ENCODE peak calls at places on chromosomes 2 and 18, in five cellular contexts. Y is psoas muscle, A is RWPE1, F is WERI-Rb-1, I is fibroblast of pulmonary artery. O is an unnamed sample.

GRCh38 chr2:98663521-98664090 is 55.2 kb downstream of the UNC50 start:
- DNase-seq in Y (no peak), A (no peak), F (no peak), I (no peak), O (no peak)

GRCh38 chr2:75595541-75596395 is 35.0 kb upstream of the EVA1A start:
- DNase-seq in Y (no peak), A (no peak), F (no peak), I (peak), O (no peak)

GRCh38 chr2:213036836-213037235 is 114.6 kb downstream of the IKZF2 start:
- DNase-seq in Y (no peak), A (no peak), F (no peak), I (peak), O (no peak)

GRCh38 chr2:150578481-150578880 is 91.0 kb upstream of the RND3 start:
- DNase-seq in Y (no peak), A (no peak), F (no peak), I (no peak), O (no peak)

GRCh38 chr2:174337337-174338154 is 2.8 kb downstream of the SP9 start:
- DNase-seq in Y (no peak), A (no peak), F (peak), I (no peak), O (no peak)

GRCh38 chr2:134774074-134774742 is 55.4 kb upstream of the TMEM163 start:
- DNase-seq in Y (no peak), A (no peak), F (no peak), I (peak), O (no peak)

GRCh38 chr2:219362524-219363164 is 25.1 kb downstream of the DNPEP start:
- DNase-seq in Y (peak), A (peak), F (no peak), I (peak), O (no peak)

GRCh38 chr2:157291018-157291417 is 33.5 kb downstream of the GALNT5 start:
- DNase-seq in Y (no peak), A (no peak), F (no peak), I (no peak), O (no peak)

GRCh38 chr2:128412181-128412871 is 93.7 kb upstream of the HS6ST1 start:
- DNase-seq in Y (no peak), A (no peak), F (no peak), I (no peak), O (no peak)

GRCh38 chr2:105517814-105518705 is 119.2 kb upstream of the FHL2 start:
- DNase-seq in Y (peak), A (no peak), F (no peak), I (peak), O (peak)

GRCh38 chr2:37287966-37288365 is 36.7 kb downstream of the PRKD3 start:
- DNase-seq in Y (no peak), A (peak), F (no peak), I (no peak), O (peak)

GRCh38 chr2:37283207-37283606 is 41.4 kb downstream of the PRKD3 start:
- DNase-seq in Y (no peak), A (peak), F (no peak), I (peak), O (no peak)

GRCh38 chr2:37282746-37283145 is 41.9 kb downstream of the PRKD3 start:
- DNase-seq in Y (no peak), A (no peak), F (no peak), I (peak), O (no peak)

GRCh38 chr2:37281916-37282315 is 42.7 kb downstream of the PRKD3 start:
- DNase-seq in Y (no peak), A (no peak), F (no peak), I (no peak), O (no peak)

GRCh38 chr2:37284386-37284785 is 40.2 kb downstream of the PRKD3 start:
- DNase-seq in Y (no peak), A (no peak), F (no peak), I (peak), O (no peak)
- TF ChIP-seq CTCF in Y (no peak), A (no peak), F (no peak), I (no peak), O (no peak)

GRCh38 chr2:86037795-86038192 is 67.9 kb downstream of the POLR1A start:
- DNase-seq in Y (no peak), A (no peak), F (no peak), I (no peak), O (no peak)

GRCh38 chr2:86036790-86037138 is 68.9 kb downstream of the POLR1A start:
- DNase-seq in Y (no peak), A (no peak), F (no peak), I (no peak), O (no peak)

GRCh38 chr2:86035371-86035882 is 70.3 kb downstream of the POLR1A start:
- DNase-seq in Y (no peak), A (no peak), F (no peak), I (no peak), O (no peak)

GRCh38 chr2:86037141-86037794 is 68.4 kb downstream of the POLR1A start:
- DNase-seq in Y (peak), A (no peak), F (no peak), I (peak), O (no peak)

DNA sequence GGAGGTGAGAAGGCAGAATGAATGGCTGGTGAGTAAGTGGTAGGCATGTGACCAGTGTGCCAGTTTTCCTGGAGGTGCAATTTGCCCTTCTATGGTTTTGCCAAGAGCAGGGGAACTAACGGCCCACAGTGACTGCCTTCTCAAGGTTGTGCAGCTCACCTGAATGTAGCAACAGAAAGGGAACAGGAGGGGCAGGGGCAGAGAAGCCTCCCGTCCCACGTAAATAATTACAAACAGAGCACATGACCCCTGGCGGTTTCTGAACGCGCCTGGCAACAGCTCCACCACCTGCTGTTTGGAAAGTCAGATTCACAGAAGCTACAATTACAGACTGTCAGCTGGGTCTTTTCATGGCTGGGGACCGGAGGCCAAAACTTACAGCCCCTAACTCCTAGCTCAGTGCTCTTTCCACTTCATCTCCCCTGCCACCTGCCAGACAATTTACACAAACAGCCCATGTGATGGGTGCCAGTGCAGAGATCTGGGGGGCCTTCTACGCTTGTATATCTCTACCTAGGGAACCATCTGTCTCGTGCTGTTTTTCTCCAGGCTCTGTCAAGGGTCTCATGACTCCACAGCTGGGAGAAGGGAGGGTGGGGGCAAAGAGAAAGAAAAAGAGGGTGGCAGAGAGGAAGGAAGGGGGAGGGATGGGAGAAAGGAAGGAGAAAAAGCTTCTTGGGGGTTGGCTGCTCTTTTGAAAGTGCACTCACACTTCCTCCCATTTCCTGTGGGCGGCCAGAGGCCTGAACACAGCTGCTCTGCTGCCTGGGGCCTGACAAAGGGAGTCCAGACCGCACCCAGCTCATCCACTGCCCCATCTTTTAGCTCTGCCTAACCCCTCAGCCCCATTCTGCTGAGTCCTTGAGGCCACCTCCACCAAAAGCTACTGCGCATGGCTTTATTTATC is 69.5 kb downstream of the POLR1A start:
- DNase-seq in Y (peak), A (peak), F (no peak), I (peak), O (no peak)
- TF ChIP-seq CTCF in Y (peak), A (no peak), F (no peak), I (peak), O (no peak)

GRCh38 chr18:45063246-45064038 is 382.8 kb downstream of the SETBP1 start:
- DNase-seq in Y (no peak), A (no peak), F (no peak), I (no peak), O (no peak)

GRCh38 chr18:45069542-45069941 is 388.9 kb downstream of the SETBP1 start:
- DNase-seq in Y (no peak), A (no peak), F (no peak), I (no peak), O (no peak)

GRCh38 chr18:45066210-45066609 is 385.5 kb downstream of the SETBP1 start:
- DNase-seq in Y (no peak), A (no peak), F (no peak), I (no peak), O (no peak)

GRCh38 chr18:45068563-45069191 is 388.0 kb downstream of the SETBP1 start:
- DNase-seq in Y (no peak), A (no peak), F (no peak), I (no peak), O (no peak)

DNA sequence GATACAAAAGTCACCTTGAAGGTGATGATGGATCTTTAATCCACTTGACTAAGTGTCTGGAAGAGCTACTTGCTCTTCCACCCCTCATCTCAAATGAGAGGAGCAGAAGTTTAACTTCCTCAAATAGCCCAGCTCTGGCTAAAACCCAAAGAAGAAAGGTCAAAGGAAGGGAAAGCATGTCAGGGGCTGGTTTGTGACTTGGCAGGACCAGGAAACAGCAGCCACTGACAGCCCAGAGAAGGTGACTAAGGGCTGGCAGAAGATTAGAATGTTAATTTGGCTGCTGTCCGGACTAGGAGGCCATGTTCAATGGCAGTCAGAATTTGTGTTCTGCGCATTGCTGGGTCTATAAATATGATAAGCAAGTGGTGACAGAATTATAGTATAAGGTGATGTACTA is 386.2 kb downstream of the SETBP1 start:
- DNase-seq in Y (no peak), A (no peak), F (no peak), I (peak), O (no peak)
- TF ChIP-seq CTCF in Y (no peak), A (no peak), F (no peak), I (no peak), O (no peak)

GRCh38 chr18:46622999-46623398 is 34.0 kb downstream of the LOXHD1 start:
- DNase-seq in Y (no peak), A (peak), F (no peak), I (peak), O (no peak)
- TF ChIP-seq CTCF in Y (no peak), A (no peak), F (peak), I (no peak), O (peak)

DNA sequence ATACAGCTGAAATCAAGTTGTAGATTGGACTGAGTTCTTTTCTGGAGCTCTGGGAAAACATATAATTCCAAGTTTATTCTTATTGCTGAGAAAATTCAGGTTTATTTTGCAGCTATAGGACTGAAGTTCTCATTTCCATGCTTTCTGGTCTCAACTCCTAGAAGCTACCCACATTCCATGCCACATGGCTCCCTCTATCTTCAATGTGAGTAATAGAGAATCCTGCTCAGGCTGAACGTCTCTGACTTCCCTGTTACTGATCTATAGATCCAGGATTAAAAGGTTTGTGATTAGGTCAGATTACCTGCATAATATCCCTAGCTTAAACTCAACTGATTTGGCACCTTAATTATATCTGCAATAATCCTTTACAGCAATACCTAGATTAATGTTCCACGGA is 453.8 kb upstream of the MC4R start:
- DNase-seq in Y (no peak), A (no peak), F (peak), I (no peak), O (no peak)
- TF ChIP-seq CTCF in Y (no peak), A (no peak), F (peak), I (peak), O (peak)

GRCh38 chr2:54723300-54724149 is at the start of gene EML6:
- DNase-seq in Y (peak), A (peak), F (peak), I (peak), O (peak)
- TF ChIP-seq CTCF in Y (peak), A (peak), F (peak), I (peak), O (no peak)

DNA sequence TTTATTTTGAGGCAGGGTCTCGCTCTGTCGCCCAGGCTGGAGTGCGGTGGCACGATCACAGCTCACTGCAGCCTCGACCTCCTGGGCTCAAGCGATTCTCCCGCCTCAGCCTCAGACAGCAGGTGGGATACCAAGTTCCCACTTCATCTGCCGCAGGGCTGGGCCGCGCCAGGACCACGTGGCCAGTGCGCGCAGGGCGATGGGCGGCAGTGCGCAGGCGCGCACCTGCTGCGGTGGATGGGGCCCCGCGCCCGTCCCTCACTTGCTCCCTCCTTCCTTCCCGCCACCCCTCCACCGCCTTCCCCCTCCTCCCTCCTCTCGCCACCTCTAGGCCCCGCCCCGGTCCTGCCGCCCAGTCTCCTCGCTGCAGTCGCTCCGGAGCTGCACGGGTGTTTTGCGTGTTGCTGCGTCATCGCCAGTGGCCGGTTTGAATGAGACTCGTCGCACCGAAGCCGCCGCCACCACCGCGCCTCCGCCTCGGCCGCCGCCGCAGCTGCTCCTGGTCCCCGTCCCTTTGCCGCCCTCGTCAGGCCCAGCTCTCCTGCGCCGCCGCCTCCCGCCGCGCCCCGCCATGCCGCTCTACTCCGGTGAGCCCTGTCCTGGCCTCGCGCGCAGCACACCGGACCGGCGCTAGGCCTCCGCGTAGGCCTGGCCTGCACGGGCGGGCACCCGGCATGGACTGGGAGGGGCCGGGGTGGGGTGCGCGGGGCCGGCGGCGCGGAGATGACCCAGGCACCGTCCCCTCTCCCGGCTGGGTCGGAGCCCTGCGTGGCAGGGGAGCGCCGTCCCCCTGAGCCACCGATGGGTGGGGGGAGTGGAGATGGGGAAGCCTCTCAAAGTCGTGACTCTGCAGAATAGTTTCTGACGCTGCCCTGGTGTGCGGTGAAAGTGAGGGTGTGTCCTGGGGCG is at the start of gene USP14:
- DNase-seq in Y (peak), A (peak), F (peak), I (peak), O (peak)
- TF ChIP-seq CTCF in Y (no peak), A (no peak), F (no peak), I (no peak), O (no peak)

DNA sequence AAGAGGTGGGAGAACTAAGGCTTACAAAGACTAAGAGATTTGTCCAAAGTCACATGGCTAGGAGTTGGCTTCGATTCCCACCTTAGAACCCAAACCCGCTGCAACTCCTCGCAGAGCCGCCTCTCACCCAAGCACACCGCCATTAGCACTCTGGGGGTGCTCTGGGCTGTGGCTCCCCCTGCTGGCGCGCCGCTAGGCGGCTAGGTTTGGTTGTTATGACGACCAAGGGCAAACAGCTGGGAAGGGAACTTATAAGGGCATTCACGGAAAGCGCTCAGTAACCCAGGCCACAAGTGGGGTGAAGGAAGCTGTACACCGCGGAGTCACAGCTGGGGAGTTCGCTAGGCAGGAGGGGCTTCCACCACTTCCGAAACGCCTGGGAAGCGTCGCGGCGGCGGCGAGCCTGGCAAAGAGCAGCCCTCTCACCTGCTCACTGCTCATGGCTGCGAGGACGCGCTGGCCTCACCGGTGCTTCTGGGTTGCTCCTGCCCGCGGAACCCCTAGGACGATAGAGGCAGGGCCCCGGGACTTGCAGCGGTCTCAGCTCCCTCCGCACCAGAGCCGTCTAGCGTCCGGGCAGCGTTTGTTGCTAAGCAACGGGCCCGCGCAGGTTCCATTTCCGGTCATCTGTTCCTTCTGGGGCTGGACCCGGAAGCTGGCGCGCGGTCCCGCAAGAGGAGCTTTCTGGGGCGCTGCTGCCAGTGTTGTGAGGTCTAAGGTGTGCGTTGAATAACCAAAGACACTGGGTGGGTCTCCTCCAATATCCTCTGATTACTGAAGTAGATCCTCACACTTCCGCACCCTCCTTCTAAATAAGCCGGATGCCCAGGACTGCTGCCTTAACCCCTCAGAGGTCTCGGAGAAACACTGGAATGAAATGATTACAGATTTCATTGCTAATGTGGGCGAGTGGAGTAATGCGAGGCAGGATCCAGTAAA is at the start of gene DNAH7:
- DNase-seq in Y (peak), A (peak), F (peak), I (peak), O (peak)
- TF ChIP-seq CTCF in Y (peak), A (peak), F (peak), I (no peak), O (peak)

GRCh38 chr2:126222316-126222715 is 433.6 kb upstream of the GYPC start:
- DNase-seq in Y (no peak), A (no peak), F (no peak), I (peak), O (no peak)

GRCh38 chr2:126224766-126225165 is 431.2 kb upstream of the GYPC start:
- DNase-seq in Y (no peak), A (no peak), F (no peak), I (peak), O (no peak)

GRCh38 chr2:126221506-126221905 is 434.5 kb upstream of the GYPC start:
- DNase-seq in Y (no peak), A (no peak), F (no peak), I (peak), O (no peak)

GRCh38 chr2:126227250-126227649 is 428.7 kb upstream of the GYPC start:
- DNase-seq in Y (no peak), A (no peak), F (no peak), I (no peak), O (no peak)
- TF ChIP-seq CTCF in Y (no peak), A (no peak), F (peak), I (peak), O (peak)

GRCh38 chr2:172113617-172114016 is 10.9 kb upstream of the DLX2 start:
- DNase-seq in Y (no peak), A (no peak), F (no peak), I (peak), O (no peak)
- TF ChIP-seq CTCF in Y (peak), A (peak), F (peak), I (peak), O (peak)